ENCODE peak calls at places on chromosomes 4 and X, in five cellular contexts. C is heart left ventricle, H is T-cell, X is left colon, V is SW 1271. L is an unnamed sample.

GRCh38 chr4:49044270-49044669 is 58.2 kb downstream of the CWH43 start:
- DNase-seq in C (no peak), H (no peak), X (no peak), V (no peak), L (no peak)

GRCh38 chr4:100168521-100168920 is 21.7 kb downstream of the DDIT4L start:
- DNase-seq in C (no peak), H (no peak), X (no peak), V (no peak), L (no peak)

GRCh38 chr4:78654809-78655208 is 103.2 kb downstream of the ANXA3 start:
- DNase-seq in C (no peak), H (no peak), X (no peak), V (no peak), L (no peak)

GRCh38 chrX:125398959-125399440 is 79.3 kb downstream of the TEX13C start:
- DNase-seq in C (no peak), H (no peak), X (no peak), V (no peak), L (no peak)

GRCh38 chr4:89316931-89317366 is 9.3 kb upstream of the GPRIN3 start:
- DNase-seq in C (no peak), H (no peak), X (no peak), V (no peak), L (no peak)

GRCh38 chr4:186029731-186030421 is 39.1 kb upstream of the TLR3 start:
- DNase-seq in C (peak; percentile 82), H (no peak), X (peak; percentile 50), V (no peak), L (no peak)

GRCh38 chr4:185068837-185069236 is 50.5 kb downstream of the HELT start:
- DNase-seq in C (no peak), H (no peak), X (no peak), V (no peak), L (no peak)

GRCh38 chr4:106238819-106239420 is 77.1 kb downstream of the TBCK start:
- DNase-seq in C (no peak), H (no peak), X (no peak), V (peak; percentile 35), L (peak; percentile 2)

GRCh38 chr4:182242793-182243192 is 409 bp upstream of the TENM3 start:
- DNase-seq in C (no peak), H (no peak), X (no peak), V (no peak), L (no peak)

GRCh38 chr4:100635899-100636298 is 118.1 kb upstream of the EMCN start:
- DNase-seq in C (no peak), H (no peak), X (no peak), V (no peak), L (no peak)

GRCh38 chr4:149223659-149224058 is 592.0 kb downstream of the IQCM start:
- DNase-seq in C (no peak), H (no peak), X (no peak), V (no peak), L (no peak)

GRCh38 chr4:98434816-98435215 is 173.6 kb downstream of the RAP1GDS1 start:
- DNase-seq in C (no peak), H (no peak), X (no peak), V (no peak), L (no peak)

GRCh38 chr4:36320130-36320902 is 38.9 kb downstream of the DTHD1 start:
- DNase-seq in C (no peak), H (no peak), X (no peak), V (no peak), L (no peak)

GRCh38 chrX:9532349-9532748 is 67.5 kb downstream of the TBL1X start:
- DNase-seq in C (peak; percentile 20), H (no peak), X (no peak), V (no peak), L (no peak)

GRCh38 chr4:19944806-19945205 is 306.9 kb upstream of the SLIT2 start:
- DNase-seq in C (peak; percentile 10), H (no peak), X (no peak), V (no peak), L (no peak)

GRCh38 chr4:772118-772517 is 53.8 kb downstream of the CPLX1 start:
- DNase-seq in C (no peak), H (no peak), X (no peak), V (no peak), L (no peak)

GRCh38 chr4:182235016-182235415 is 8.2 kb upstream of the TENM3 start:
- DNase-seq in C (no peak), H (no peak), X (no peak), V (no peak), L (no peak)

GRCh38 chr4:88985088-88985779 is 71.8 kb downstream of the FAM13A start:
- DNase-seq in C (no peak), H (no peak), X (no peak), V (no peak), L (no peak)

GRCh38 chr4:2545321-2546013 is 9.0 kb downstream of the FAM193A start:
- DNase-seq in C (no peak), H (no peak), X (no peak), V (no peak), L (no peak)

GRCh38 chr4:123740236-123740635 is 343.6 kb downstream of the SPRY1 start:
- DNase-seq in C (no peak), H (no peak), X (no peak), V (no peak), L (no peak)

GRCh38 chr4:173334891-173335754 is 965 bp upstream of the HMGB2 start:
- DNase-seq in C (peak; percentile 68), H (no peak), X (peak; percentile 74), V (peak; percentile 87), L (peak; percentile 83)

GRCh38 chrX:69031181-69031580 is 134.1 kb downstream of the PJA1 start:
- DNase-seq in C (no peak), H (no peak), X (no peak), V (peak; percentile 2), L (no peak)

GRCh38 chr4:28686618-28687017 is 1826.0 kb downstream of the STIM2 start:
- DNase-seq in C (peak; percentile 11), H (no peak), X (no peak), V (peak; percentile 8), L (no peak)

GRCh38 chr4:110055014-110055768 is 142.5 kb downstream of the EGF start:
- DNase-seq in C (no peak), H (no peak), X (no peak), V (no peak), L (no peak)

GRCh38 chr4:154234576-154234975 is 257.0 kb downstream of the DCHS2 start:
- DNase-seq in C (no peak), H (no peak), X (no peak), V (no peak), L (no peak)

GRCh38 chrX:142977128-142977914 is 48.4 kb upstream of the SPANXN4 start:
- DNase-seq in C (no peak), H (no peak), X (no peak), V (no peak), L (no peak)

GRCh38 chr4:142282870-142283431 is 563.1 kb downstream of the INPP4B start:
- DNase-seq in C (no peak), H (no peak), X (no peak), V (no peak), L (no peak)

GRCh38 chr4:174873931-174874330 is 44.2 kb upstream of the ADAM29 start:
- DNase-seq in C (no peak), H (no peak), X (no peak), V (peak; percentile 16), L (peak; percentile 10)

GRCh38 chr4:109033993-109034392 is 268.5 kb downstream of the COL25A1 start:
- DNase-seq in C (no peak), H (no peak), X (no peak), V (no peak), L (no peak)

GRCh38 chrX:40644175-40644574 is 3.2 kb downstream of the CXorf38 start:
- DNase-seq in C (no peak), H (no peak), X (no peak), V (no peak), L (no peak)

GRCh38 chrX:53080628-53081580 is 1.3 kb upstream of the TSPYL2 start:
- DNase-seq in C (no peak), H (no peak), X (no peak), V (no peak), L (no peak)

GRCh38 chr4:38490753-38491446 is 173.1 kb upstream of the KLF3 start:
- DNase-seq in C (no peak), H (no peak), X (no peak), V (no peak), L (no peak)

GRCh38 chrX:3262906-3263305 is 83.5 kb downstream of the MXRA5 start:
- DNase-seq in C (no peak), H (no peak), X (no peak), V (peak; percentile 33), L (no peak)

GRCh38 chr4:124684301-124684700 is 28.2 kb downstream of the ANKRD50 start:
- DNase-seq in C (no peak), H (no peak), X (no peak), V (no peak), L (no peak)

GRCh38 chr4:53067125-53067802 is 205.1 kb downstream of the RASL11B start:
- DNase-seq in C (no peak), H (no peak), X (no peak), V (no peak), L (no peak)

GRCh38 chr4:122921971-122922876 is at the start of gene NUDT6:
- DNase-seq in C (peak; percentile 57), H (peak; percentile 10), X (peak; percentile 53), V (peak; percentile 70), L (no peak)

GRCh38 chr4:16083217-16084191 is at the start of gene PROM1:
- DNase-seq in C (peak; percentile 13), H (no peak), X (peak; percentile 44), V (no peak), L (no peak)

GRCh38 chr4:8332038-8332857 is 62.7 kb downstream of the HTRA3 start:
- DNase-seq in C (no peak), H (no peak), X (peak; percentile 19), V (no peak), L (no peak)

GRCh38 chr4:114980932-114981693 is 132.3 kb downstream of the NDST4 start:
- DNase-seq in C (no peak), H (no peak), X (no peak), V (no peak), L (no peak)